ENCODE peak calls at places on chromosomes 2 and 18, in eight cellular contexts. K is GM12865, W is Peyer's patch, O is fibroblast of pulmonary artery, Q is astrocyte of the spinal cord, S is GM10248, G is NB4, X is pancreas. N is an unnamed sample.

GRCh38 chr2:230674930-230675672 is 37.5 kb upstream of the CAB39 start:
- DNase-seq in K (no peak), W (no peak), O (no peak), Q (no peak), S (no peak), G (no peak), X (no peak), N (no peak)

GRCh38 chr2:17547737-17548136 is 7.2 kb downstream of the VSNL1 start:
- DNase-seq in K (no peak), W (no peak), O (no peak), Q (no peak), S (no peak), G (no peak), X (no peak), N (no peak)

GRCh38 chr2:241309684-241310117 is 5.8 kb downstream of the HDLBP start:
- DNase-seq in K (peak), W (peak), O (peak), Q (peak), S (peak), G (peak), X (no peak), N (no peak)

GRCh38 chr2:85222792-85223191 is 89.6 kb downstream of the TCF7L1 start:
- DNase-seq in K (no peak), W (no peak), O (peak), Q (no peak), S (no peak), G (no peak), X (no peak), N (no peak)

GRCh38 chr2:160389875-160390274 is 103.7 kb downstream of the RBMS1 start:
- DNase-seq in K (no peak), W (no peak), O (peak), Q (peak), S (no peak), G (peak), X (no peak), N (peak)

GRCh38 chr2:185676316-185676715 is 62.3 kb upstream of the FSIP2 start:
- DNase-seq in K (no peak), W (no peak), O (no peak), Q (no peak), S (no peak), G (no peak), X (no peak), N (no peak)

GRCh38 chr2:176099159-176099736 is 347 bp upstream of the HOXD12 start:
- DNase-seq in K (no peak), W (no peak), O (no peak), Q (no peak), S (no peak), G (no peak), X (no peak), N (no peak)

GRCh38 chr2:62398295-62398855 is 107.6 kb downstream of the TMEM17 start:
- DNase-seq in K (peak), W (no peak), O (no peak), Q (no peak), S (peak), G (peak), X (no peak), N (no peak)

GRCh38 chr2:61177727-61178549 is 15.9 kb downstream of the C2orf74 start:
- DNase-seq in K (peak), W (peak), O (peak), Q (no peak), S (peak), G (peak), X (peak), N (no peak)

GRCh38 chr2:241931976-241932894 is 62.7 kb downstream of the RTP5 start:
- DNase-seq in K (no peak), W (no peak), O (no peak), Q (no peak), S (no peak), G (no peak), X (no peak), N (no peak)

GRCh38 chr2:183872131-183872530 is 726.2 kb upstream of the ZNF804A start:
- DNase-seq in K (no peak), W (no peak), O (no peak), Q (no peak), S (no peak), G (no peak), X (no peak), N (no peak)

GRCh38 chr2:197033222-197033621 is 106.7 kb upstream of the PGAP1 start:
- DNase-seq in K (no peak), W (no peak), O (no peak), Q (no peak), S (no peak), G (no peak), X (no peak), N (no peak)

GRCh38 chr18:43744960-43745740 is 467.9 kb upstream of the SYT4 start:
- DNase-seq in K (no peak), W (no peak), O (no peak), Q (no peak), S (no peak), G (no peak), X (no peak), N (no peak)

GRCh38 chr2:48471048-48471474 is 58.9 kb upstream of the STON1 start:
- DNase-seq in K (no peak), W (no peak), O (peak), Q (peak), S (no peak), G (peak), X (no peak), N (peak)
- TF ChIP-seq CTCF in K (no peak), W (peak), O (peak), Q (peak), S (no peak), G (no peak), X (peak), N (peak)

GRCh38 chr2:10678225-10678624 is 11.6 kb downstream of the NOL10 start:
- DNase-seq in K (no peak), W (no peak), O (no peak), Q (no peak), S (no peak), G (no peak), X (no peak), N (no peak)
- TF ChIP-seq CTCF in K (peak), W (no peak), O (peak), Q (peak), S (no peak), G (peak), X (no peak), N (no peak)

DNA sequence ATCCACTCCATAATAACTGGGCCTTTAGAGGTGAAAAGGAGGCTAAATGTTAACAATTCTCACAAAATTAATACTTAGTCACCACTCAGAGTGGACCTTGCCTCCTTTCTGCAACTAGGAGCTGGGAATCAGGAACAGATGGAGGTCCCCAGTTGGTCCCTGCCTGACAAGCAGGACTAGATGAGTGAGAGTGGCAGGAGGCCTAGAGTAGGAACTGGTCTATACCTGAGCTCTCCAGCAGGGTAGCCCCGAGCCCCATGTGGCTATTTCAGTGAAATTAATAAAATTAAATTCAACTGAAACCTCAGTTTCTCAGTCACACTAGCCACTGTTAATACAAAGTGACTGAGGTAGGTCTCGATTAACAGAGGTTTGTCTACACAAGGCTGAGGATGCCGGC is 150.5 kb downstream of the MYO5B start:
- DNase-seq in K (no peak), W (no peak), O (no peak), Q (no peak), S (no peak), G (no peak), X (no peak), N (no peak)
- TF ChIP-seq CTCF in K (no peak), W (no peak), O (no peak), Q (no peak), S (no peak), G (no peak), X (no peak), N (no peak)

GRCh38 chr2:71073475-71073874 is 5.0 kb downstream of the NAGK start:
- DNase-seq in K (no peak), W (no peak), O (no peak), Q (no peak), S (no peak), G (no peak), X (no peak), N (no peak)

GRCh38 chr2:71072492-71072891 is 4.0 kb downstream of the NAGK start:
- DNase-seq in K (no peak), W (no peak), O (no peak), Q (no peak), S (no peak), G (no peak), X (no peak), N (no peak)

GRCh38 chr2:71069376-71069775 is 928 bp downstream of the NAGK start:
- DNase-seq in K (no peak), W (no peak), O (no peak), Q (peak), S (no peak), G (no peak), X (no peak), N (no peak)

GRCh38 chr2:71070294-71071025 is 2.0 kb downstream of the NAGK start:
- DNase-seq in K (peak), W (peak), O (peak), Q (peak), S (peak), G (peak), X (peak), N (peak)

DNA sequence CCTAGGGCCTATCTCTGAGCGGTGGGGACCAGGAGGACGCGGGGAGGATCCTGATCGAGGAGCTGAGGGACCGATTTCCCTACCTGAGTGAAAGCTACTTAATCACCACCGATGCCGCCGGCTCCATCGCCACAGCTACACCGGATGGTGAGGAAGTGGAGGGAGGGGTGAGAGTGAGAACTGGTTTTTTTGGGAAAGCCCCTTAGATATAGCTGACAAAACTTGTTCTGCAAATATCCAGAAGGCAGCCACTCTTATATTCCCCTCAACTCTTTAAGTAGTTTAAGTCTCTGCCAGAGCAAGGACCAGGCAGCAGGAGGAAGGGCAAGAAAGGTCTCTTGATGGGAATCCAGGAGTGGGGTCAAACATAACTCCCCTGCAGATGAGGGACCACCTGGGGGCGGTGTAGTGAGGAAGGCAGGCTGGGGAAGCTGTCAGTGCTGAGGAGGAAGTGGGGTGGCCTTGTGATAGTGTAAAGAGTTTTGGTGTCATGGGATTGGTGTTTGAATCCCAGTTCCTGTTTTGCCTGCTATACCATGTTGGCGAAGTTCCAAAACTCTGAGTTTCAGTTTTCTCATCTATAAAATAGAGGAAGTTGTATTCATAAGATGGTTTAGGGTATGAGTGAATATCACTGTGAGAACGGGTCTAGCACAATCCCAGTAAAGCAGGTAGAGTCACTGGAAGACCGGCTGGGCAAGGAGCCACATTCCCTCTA is 3.4 kb downstream of the NAGK start:
- DNase-seq in K (peak), W (peak), O (no peak), Q (no peak), S (peak), G (peak), X (no peak), N (no peak)
- TF ChIP-seq CTCF in K (peak), W (no peak), O (no peak), Q (no peak), S (peak), G (peak), X (no peak), N (no peak)

N was measured in AG09319.